ENCODE peak calls at places on chromosomes 6 and 20, in seven cellular contexts. G is fibroblast of lung, E is nephron progenitor cell, X is H9, C is left ventricle myocardium inferior, A is upper lobe of right lung, O is heart right ventricle. M is an unnamed sample.

GRCh38 chr6:115969930-115970273 is 90.8 kb downstream of the FRK start:
- DNase-seq in C (no peak), E (no peak), X (no peak), A (no peak), O (no peak), G (no peak), M (no peak)

GRCh38 chr6:130675072-130675471 is 152.1 kb upstream of the SMLR1 start:
- DNase-seq in A (no peak), G (peak), O (no peak), E (no peak), X (no peak), C (no peak), M (no peak)

GRCh38 chr6:28712982-28713381 is 187.3 kb downstream of the GPX5 start:
- DNase-seq in C (no peak), A (no peak), O (no peak), X (no peak), G (no peak), E (no peak), M (no peak)

GRCh38 chr20:45621593-45621992 is 7.9 kb upstream of the WFDC10A start:
- DNase-seq in E (no peak), G (no peak), O (no peak), A (no peak), X (no peak), C (no peak), M (no peak)

GRCh38 chr6:26185004-26185403 is 97.8 kb downstream of the HFE start:
- DNase-seq in A (no peak), X (no peak), E (no peak), G (no peak), C (no peak), O (no peak), M (no peak)

GRCh38 chr20:32285621-32286334 is 8.3 kb downstream of the KIF3B start:
- DNase-seq in O (peak), A (no peak), C (no peak), E (no peak), G (peak), X (no peak), M (no peak)

GRCh38 chr20:50285376-50286173 is 94.9 kb downstream of the CEBPB start:
- DNase-seq in C (no peak), G (peak), A (no peak), X (no peak), O (no peak), E (no peak), M (no peak)

GRCh38 chr6:88565409-88565811 is 398.0 kb downstream of the RNGTT start:
- DNase-seq in E (no peak), C (no peak), A (no peak), G (no peak), X (no peak), O (no peak), M (no peak)

GRCh38 chr20:31684153-31685003 is 38.3 kb downstream of the BCL2L1 start:
- DNase-seq in X (no peak), A (no peak), E (no peak), G (no peak), O (no peak), C (no peak), M (no peak)

GRCh38 chr6:42368156-42368555 is 83.6 kb downstream of the TRERF1 start:
- DNase-seq in E (no peak), G (no peak), C (no peak), X (no peak), A (peak), O (no peak), M (no peak)

GRCh38 chr6:134106702-134107101 is 54.3 kb upstream of the SLC2A12 start:
- DNase-seq in C (no peak), A (no peak), X (no peak), E (no peak), O (no peak), G (peak), M (no peak)

GRCh38 chr20:62640870-62641748 is 1.2 kb upstream of the SLCO4A1 start:
- DNase-seq in A (no peak), E (no peak), G (no peak), O (no peak), C (no peak), X (no peak), M (no peak)

GRCh38 chr6:14762077-14762476 is 483.8 kb upstream of the JARID2 start:
- DNase-seq in E (no peak), X (no peak), O (no peak), A (no peak), C (no peak), G (no peak), M (no peak)

GRCh38 chr6:132140150-132140549 is 189.0 kb upstream of the CCN2 start:
- DNase-seq in C (no peak), G (no peak), A (no peak), O (no peak), E (no peak), X (no peak), M (no peak)

GRCh38 chr6:168968228-168968627 is 285.4 kb downstream of the THBS2 start:
- DNase-seq in O (peak), A (no peak), G (peak), E (no peak), C (no peak), X (no peak), M (no peak)

GRCh38 chr6:21080221-21080620 is 513.3 kb upstream of the SOX4 start:
- DNase-seq in O (no peak), E (no peak), X (no peak), A (no peak), C (no peak), G (no peak), M (no peak)

GRCh38 chr6:116763871-116764270 is 1.6 kb downstream of the FAM162B start:
- DNase-seq in C (no peak), E (no peak), A (no peak), X (no peak), G (peak), O (no peak), M (no peak)

GRCh38 chr6:133701633-133702331 is 187.1 kb upstream of the TCF21 start:
- DNase-seq in C (peak), G (peak), E (no peak), O (peak), A (no peak), X (no peak), M (no peak)

DNA sequence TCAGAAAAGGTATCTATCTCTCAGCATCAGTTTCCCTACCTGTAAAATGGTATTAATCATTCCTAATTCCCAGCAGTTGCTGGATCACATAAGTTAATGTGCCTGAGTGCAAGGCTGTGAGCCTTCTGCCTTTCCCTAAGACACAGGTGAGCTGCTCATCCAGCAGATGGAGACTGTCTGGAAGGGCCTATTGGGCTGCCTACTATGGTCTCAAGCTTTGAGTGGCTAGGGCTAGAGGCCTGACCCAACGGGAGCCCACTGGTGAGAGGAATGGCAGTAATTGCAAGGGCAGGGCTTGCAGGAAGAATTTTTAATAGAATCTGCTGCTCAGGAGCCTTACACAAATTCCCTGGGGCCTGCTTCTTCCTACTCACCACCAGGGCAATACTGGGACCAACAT is 4.3 kb downstream of the KHDC1 start:
- DNase-seq in E (no peak), X (peak), C (no peak), A (no peak), O (no peak), G (no peak), M (no peak)
- TF ChIP-seq CTCF in E (no peak), X (peak), C (no peak), A (no peak), O (no peak), G (no peak), M (no peak)

GRCh38 chr6:23176883-23177282 is 607.5 kb downstream of the HDGFL1 start:
- DNase-seq in G (peak), E (no peak), A (no peak), O (no peak), C (no peak), X (no peak), M (no peak)
- TF ChIP-seq CTCF in G (peak), E (no peak), A (no peak), O (no peak), C (peak), X (peak), M (peak)

GRCh38 chr6:108714774-108715414 is 133.3 kb upstream of the ARMC2 start:
- DNase-seq in A (no peak), C (no peak), X (no peak), E (no peak), G (peak), O (no peak), M (no peak)
- TF ChIP-seq CTCF in A (peak), C (no peak), X (no peak), E (no peak), G (peak), O (no peak), M (no peak)

GRCh38 chr20:44198872-44199271 is 11.7 kb downstream of the OSER1 start:
- DNase-seq in E (no peak), A (no peak), X (no peak), C (no peak), O (no peak), G (no peak), M (no peak)

GRCh38 chr20:44195613-44196012 is 8.6 kb upstream of the JPH2 start:
- DNase-seq in X (no peak), O (no peak), E (no peak), G (no peak), C (no peak), A (no peak), M (no peak)

GRCh38 chr20:44199877-44200276 is 10.7 kb downstream of the OSER1 start:
- DNase-seq in O (no peak), E (no peak), C (no peak), A (no peak), G (no peak), X (no peak), M (no peak)

GRCh38 chr20:44193801-44194200 is 6.8 kb upstream of the JPH2 start:
- DNase-seq in C (no peak), E (no peak), A (no peak), X (no peak), O (no peak), G (no peak), M (no peak)

DNA sequence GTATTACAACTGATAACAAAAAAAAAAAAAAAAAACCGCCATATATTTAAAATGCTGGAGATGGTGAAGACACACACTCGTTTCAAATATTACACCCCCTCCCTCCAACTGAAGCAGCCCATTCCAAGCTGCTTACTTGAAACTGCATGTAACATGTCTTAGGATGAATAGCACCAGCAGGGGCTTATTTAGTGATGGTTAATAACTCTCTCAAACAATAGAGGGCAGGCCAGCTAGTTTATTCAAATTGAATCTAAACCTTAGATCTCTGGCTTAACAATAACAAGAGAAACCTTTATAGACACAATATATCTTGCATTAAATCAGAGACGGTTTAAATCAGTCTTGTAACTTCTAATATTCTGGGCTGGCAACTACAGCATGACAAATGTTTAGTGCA is 9.3 kb upstream of the JPH2 start:
- DNase-seq in E (no peak), G (no peak), A (no peak), X (no peak), C (no peak), O (no peak), M (no peak)
- TF ChIP-seq CTCF in E (no peak), G (no peak), A (no peak), X (no peak), C (no peak), O (no peak), M (peak)

DNA sequence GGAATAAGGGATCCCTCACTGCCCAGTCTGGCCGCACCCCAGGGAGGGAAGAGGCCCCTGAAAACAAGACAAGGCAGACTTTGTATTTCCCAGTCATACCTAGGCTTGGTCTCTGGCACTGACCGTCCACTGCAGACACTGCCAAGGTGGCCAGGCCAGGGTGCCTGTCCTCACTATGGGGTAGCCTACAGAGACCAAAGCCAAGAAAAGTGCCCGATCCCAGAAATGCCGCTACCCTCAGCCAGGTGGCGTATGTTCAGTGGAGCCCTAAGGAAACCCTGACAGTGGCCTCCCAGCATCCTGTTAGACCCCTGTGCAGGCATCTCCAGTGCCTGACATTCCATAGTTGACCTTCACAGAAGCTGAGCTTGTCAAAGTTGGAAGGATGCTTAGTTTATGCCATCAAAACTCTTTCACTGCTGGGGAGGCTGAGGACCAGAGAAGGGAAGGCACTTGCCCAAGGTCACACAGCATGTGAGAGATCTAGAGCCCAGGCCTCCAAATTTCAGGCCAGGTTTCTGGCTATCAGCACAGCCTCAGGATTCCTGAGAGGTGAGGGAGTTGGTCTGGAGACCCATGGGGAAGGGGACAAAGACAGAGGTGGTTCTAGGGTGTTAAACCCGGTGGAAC is 2.5 kb downstream of the SCRT2 start:
- DNase-seq in G (no peak), A (no peak), E (no peak), O (no peak), X (no peak), C (no peak), M (no peak)
- TF ChIP-seq CTCF in G (no peak), A (no peak), E (peak), O (no peak), X (peak), C (peak), M (peak)

GRCh38 chr6:45421700-45422540 is 44.2 kb upstream of the SUPT3H start:
- DNase-seq in E (peak), X (peak), C (peak), G (peak), O (peak), A (peak), M (peak)
- TF ChIP-seq CTCF in E (no peak), X (no peak), C (peak), G (peak), O (no peak), A (no peak), M (peak)

DNA sequence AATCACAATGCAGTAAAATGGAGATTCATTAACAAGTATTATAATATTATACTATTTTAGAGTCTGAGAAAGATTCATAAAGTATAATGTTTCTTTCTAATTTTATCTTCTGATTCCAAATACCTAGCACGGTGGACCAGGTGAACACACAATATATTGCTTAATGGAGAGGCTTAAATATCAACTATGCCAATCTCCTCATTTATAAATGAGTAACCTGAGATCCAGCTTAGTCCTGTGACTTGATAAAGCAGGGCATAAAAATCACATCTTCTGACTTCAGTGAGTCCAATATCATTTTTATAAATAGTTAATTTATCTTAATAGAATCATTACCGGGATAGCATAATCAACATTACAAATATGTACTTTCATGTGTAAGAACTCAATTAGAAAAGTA is 144.4 kb upstream of the GJE1 start:
- DNase-seq in G (no peak), A (no peak), O (no peak), C (no peak), E (no peak), X (no peak), M (no peak)
- TF ChIP-seq CTCF in G (no peak), A (no peak), O (no peak), C (no peak), E (no peak), X (no peak), M (no peak)

DNA sequence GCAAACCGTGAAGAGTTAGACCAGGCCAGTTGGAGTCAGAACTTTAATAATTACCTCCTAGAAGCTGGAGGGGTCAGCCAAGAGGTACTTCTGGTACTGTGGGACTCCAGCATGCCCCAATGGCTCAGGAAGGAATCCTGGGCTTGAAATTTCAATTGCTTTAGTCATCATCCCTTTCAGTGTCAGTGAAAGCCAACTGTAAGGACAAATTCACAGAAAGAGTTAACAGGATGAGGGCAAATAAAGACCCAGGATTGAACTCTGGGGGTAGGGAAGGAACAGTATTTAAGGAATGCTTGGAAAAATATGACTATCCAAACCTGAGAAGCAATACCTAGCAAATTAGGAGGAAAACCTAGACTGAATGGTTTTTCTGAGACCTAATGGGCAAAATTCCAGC is 735.1 kb upstream of the MARCKS start:
- DNase-seq in X (peak), C (no peak), A (no peak), G (peak), O (no peak), E (no peak), M (no peak)
- TF ChIP-seq CTCF in X (peak), C (peak), A (no peak), G (no peak), O (no peak), E (no peak), M (peak)

GRCh38 chr6:65633516-65633915 is 73.5 kb downstream of the EYS start:
- DNase-seq in O (no peak), A (no peak), G (peak), X (no peak), E (no peak), C (no peak), M (no peak)

GRCh38 chr6:65637289-65638046 is 69.6 kb downstream of the EYS start:
- DNase-seq in E (no peak), O (no peak), A (no peak), C (no peak), G (no peak), X (no peak), M (peak)

GRCh38 chr6:65642776-65643175 is 64.2 kb downstream of the EYS start:
- DNase-seq in X (no peak), G (no peak), O (no peak), E (no peak), C (no peak), A (no peak), M (no peak)

GRCh38 chr6:65638047-65638831 is 68.8 kb downstream of the EYS start:
- DNase-seq in C (no peak), G (peak), X (peak), E (peak), A (no peak), O (no peak), M (peak)
- TF ChIP-seq CTCF in C (no peak), G (no peak), X (peak), E (peak), A (no peak), O (no peak), M (no peak)

M was measured in chondrocyte.